ENCODE peak calls at places on chromosomes 6 and 20, in seven cellular contexts. O is glutamatergic neuron; H is IMR-90; P is stimulated activated CD8-positive, alpha-beta memory T cell treated with anti-CD3 and anti-CD28 coated beads, Interleukin-15, amount 100 ng/mL, for 1 hour; I is cardiac septum; T is NAMALWA; V is endothelial cell. R is an unnamed sample.

GRCh38 chr20:54680439-54680838 is 205.0 kb downstream of the DOK5 start:
- DNase-seq in O (no peak), H (no peak), P (no peak), I (no peak), T (no peak), V (no peak), R (no peak)

GRCh38 chr20:16709017-16709416 is 20.8 kb upstream of the SNRPB2 start:
- DNase-seq in O (no peak), H (no peak), P (no peak), I (no peak), T (no peak), V (no peak), R (no peak)

GRCh38 chr20:50015993-50016770 is 33.4 kb downstream of the SNAI1 start:
- DNase-seq in O (peak), H (no peak), P (no peak), I (no peak), T (no peak), V (no peak), R (no peak)

GRCh38 chr6:84455630-84456029 is 228.2 kb upstream of the CEP162 start:
- DNase-seq in O (no peak), H (no peak), P (no peak), I (no peak), T (no peak), V (no peak), R (no peak)

GRCh38 chr6:24655229-24655628 is 9.2 kb upstream of the KIAA0319 start:
- DNase-seq in O (no peak), H (no peak), P (no peak), I (no peak), T (no peak), V (no peak), R (no peak)

GRCh38 chr6:7691675-7692452 is 34.0 kb upstream of the BMP6 start:
- DNase-seq in O (no peak), H (peak), P (no peak), I (no peak), T (no peak), V (no peak), R (peak)

GRCh38 chr20:50861012-50861411 is 66.2 kb downstream of the BCAS4 start:
- DNase-seq in O (no peak), H (no peak), P (no peak), I (no peak), T (no peak), V (no peak), R (no peak)

GRCh38 chr6:3363296-3364025 is 93.4 kb downstream of the SLC22A23 start:
- DNase-seq in O (no peak), H (no peak), P (no peak), I (no peak), T (no peak), V (no peak), R (no peak)

GRCh38 chr20:6008254-6008653 is 45.6 kb downstream of the LRRN4 start:
- DNase-seq in O (no peak), H (peak), P (no peak), I (no peak), T (no peak), V (no peak), R (peak)

GRCh38 chr6:105618247-105618646 is 215.4 kb upstream of the PREP start:
- DNase-seq in O (no peak), H (no peak), P (no peak), I (no peak), T (no peak), V (no peak), R (no peak)

GRCh38 chr20:46021361-46022359 is 7.4 kb upstream of the SLC12A5 start:
- DNase-seq in O (peak), H (no peak), P (no peak), I (no peak), T (peak), V (peak), R (no peak)

GRCh38 chr20:13226367-13226766 is 5.3 kb downstream of the ISM1 start:
- DNase-seq in O (no peak), H (no peak), P (no peak), I (no peak), T (no peak), V (no peak), R (no peak)

GRCh38 chr6:7216941-7217621 is 95.9 kb downstream of the SSR1 start:
- DNase-seq in O (no peak), H (no peak), P (no peak), I (no peak), T (no peak), V (peak), R (no peak)

GRCh38 chr20:50187403-50188051 is 3.1 kb upstream of the CEBPB start:
- DNase-seq in O (no peak), H (peak), P (no peak), I (peak), T (no peak), V (no peak), R (peak)

GRCh38 chr6:79841577-79842381 is 105.6 kb downstream of the ELOVL4 start:
- DNase-seq in O (no peak), H (no peak), P (no peak), I (no peak), T (peak), V (no peak), R (no peak)

GRCh38 chr20:62761058-62761758 is 35.1 kb upstream of the MRGBP start:
- DNase-seq in O (peak), H (no peak), P (no peak), I (no peak), T (no peak), V (no peak), R (no peak)

R was measured in fibroblast of the aortic adventitia.